ENCODE peak calls at places on chromosomes 3 and 15, in five cellular contexts. R is tibial nerve, F is MM.1S, O is Peyer's patch, W is H1. S is an unnamed sample.

GRCh38 chr3:125002414-125002811 is 53.4 kb downstream of the HEG1 start:
- DNase-seq in F (no peak), R (no peak), O (no peak), W (no peak), S (no peak)

GRCh38 chr3:2156244-2156847 is 57.7 kb downstream of the CNTN4 start:
- DNase-seq in W (peak), O (no peak), F (peak), R (no peak), S (no peak)

GRCh38 chr3:37814547-37814946 is 47.1 kb upstream of the CTDSPL start:
- DNase-seq in W (no peak), F (peak), R (no peak), O (no peak), S (no peak)

GRCh38 chr3:151426337-151426648 is 34.6 kb downstream of the IGSF10 start:
- DNase-seq in W (no peak), O (no peak), R (no peak), F (peak), S (no peak)

GRCh38 chr3:63679181-63679580 is 26.7 kb downstream of the SNTN start:
- DNase-seq in R (no peak), W (no peak), F (no peak), O (no peak), S (no peak)

GRCh38 chr15:73686781-73687256 is 2.6 kb downstream of the CD276 start:
- DNase-seq in F (no peak), R (no peak), W (no peak), O (peak), S (no peak)

GRCh38 chr3:146796078-146796477 is 190.9 kb upstream of the PLSCR5 start:
- DNase-seq in F (no peak), W (no peak), R (no peak), O (no peak), S (no peak)

GRCh38 chr3:49465269-49466034 is 4.6 kb upstream of the DAG1 start:
- DNase-seq in O (peak), R (no peak), W (no peak), F (no peak), S (no peak)

GRCh38 chr3:160224256-160224655 is 966 bp upstream of the C3orf80 start:
- DNase-seq in F (no peak), R (no peak), W (peak), O (no peak), S (no peak)

GRCh38 chr3:24373198-24373959 is 121.3 kb downstream of the THRB start:
- DNase-seq in F (no peak), W (no peak), O (no peak), R (no peak), S (peak)

GRCh38 chr3:124387008-124387407 is 343.2 kb upstream of the UMPS start:
- DNase-seq in O (no peak), R (no peak), F (no peak), W (no peak), S (no peak)

GRCh38 chr3:122074621-122075265 is 19.6 kb downstream of the CD86 start:
- DNase-seq in R (no peak), O (peak), W (no peak), F (peak), S (no peak)

GRCh38 chr15:64857421-64857820 is 15.7 kb downstream of the PLEKHO2 start:
- DNase-seq in W (no peak), R (no peak), F (no peak), O (no peak), S (no peak)

DNA sequence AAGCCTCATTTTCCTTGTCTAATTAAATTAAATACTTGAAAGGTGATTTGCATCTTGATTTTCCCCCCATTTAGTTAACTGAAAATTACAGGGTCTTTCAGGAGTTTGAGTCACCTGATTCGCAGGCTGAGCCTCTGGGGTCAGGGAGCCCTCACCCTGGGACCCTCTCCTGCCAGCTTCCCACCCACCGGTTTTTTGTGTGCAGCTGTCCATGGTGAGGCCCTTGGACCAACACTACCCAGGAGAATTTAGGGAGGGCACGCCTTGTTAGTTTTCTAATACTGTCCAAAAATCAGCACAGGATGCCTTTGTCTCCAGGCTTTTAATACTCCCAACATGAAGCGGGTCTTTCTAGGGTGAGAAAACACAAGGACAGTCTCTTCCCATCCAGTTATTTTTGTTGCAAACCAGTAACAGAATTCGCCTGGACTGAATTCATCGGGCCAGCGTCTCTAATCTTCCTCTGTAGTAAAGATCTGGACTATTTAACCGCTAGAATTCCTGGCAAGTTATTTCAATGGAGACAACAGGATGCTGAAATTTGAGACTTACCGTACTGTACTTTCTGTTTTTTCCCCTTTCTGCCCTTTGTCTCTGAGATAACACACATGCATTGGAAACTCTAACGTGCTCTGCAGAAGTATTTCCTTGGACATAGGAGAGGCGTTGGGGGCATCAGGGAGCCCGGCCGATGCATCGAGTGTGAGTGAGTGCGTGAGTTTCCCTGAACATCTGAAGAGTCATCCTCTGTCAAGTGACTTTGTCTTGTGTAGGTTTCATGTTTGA is 61.4 kb downstream of the ASB7 start:
- DNase-seq in R (no peak), W (no peak), F (no peak), O (no peak), S (no peak)
- H3K27ac ChIP-seq in R (no peak), W (no peak), F (no peak), O (no peak), S (no peak)

GRCh38 chr3:194673761-194674160 is 1.8 kb upstream of the LSG1 start:
- DNase-seq in W (no peak), F (no peak), O (no peak), R (no peak), S (no peak)
- TF ChIP-seq CTCF in W (no peak), F (no peak), O (no peak), R (no peak), S (no peak)

DNA sequence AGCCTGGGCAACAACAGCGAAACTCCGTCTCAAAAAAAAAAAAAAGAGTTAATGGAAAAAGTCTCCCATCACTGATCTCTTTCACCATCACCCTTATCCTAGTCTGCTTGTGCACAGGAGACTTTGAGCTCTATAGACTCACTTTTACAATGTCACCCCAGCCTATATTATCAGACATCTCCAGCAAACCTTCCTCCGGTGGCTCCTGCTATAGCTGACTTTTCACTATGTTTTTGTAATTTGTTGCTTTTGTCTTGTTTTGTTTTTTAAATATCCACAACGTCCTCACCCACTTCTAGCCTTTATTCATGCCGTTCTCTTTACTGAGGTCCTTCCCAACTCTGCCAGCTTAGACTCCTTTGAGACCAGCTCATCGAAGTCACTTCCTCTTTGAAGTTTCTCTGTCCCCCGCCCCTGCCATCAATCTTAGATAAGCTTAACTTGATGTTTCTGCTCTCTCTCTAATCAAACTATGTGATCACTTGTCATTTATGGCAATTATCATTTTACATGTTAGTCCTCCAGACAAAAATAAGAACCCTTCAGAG is 82.7 kb upstream of the CHD2 start:
- DNase-seq in R (no peak), W (no peak), F (no peak), O (peak), S (no peak)
- H3K27ac ChIP-seq in R (no peak), W (no peak), F (peak), O (peak), S (no peak)

GRCh38 chr3:190666801-190667200 is 152.9 kb downstream of the IL1RAP start:
- DNase-seq in O (no peak), W (no peak), R (no peak), F (no peak), S (no peak)
- TF ChIP-seq CTCF in O (no peak), W (no peak), R (no peak), F (no peak), S (no peak)

DNA sequence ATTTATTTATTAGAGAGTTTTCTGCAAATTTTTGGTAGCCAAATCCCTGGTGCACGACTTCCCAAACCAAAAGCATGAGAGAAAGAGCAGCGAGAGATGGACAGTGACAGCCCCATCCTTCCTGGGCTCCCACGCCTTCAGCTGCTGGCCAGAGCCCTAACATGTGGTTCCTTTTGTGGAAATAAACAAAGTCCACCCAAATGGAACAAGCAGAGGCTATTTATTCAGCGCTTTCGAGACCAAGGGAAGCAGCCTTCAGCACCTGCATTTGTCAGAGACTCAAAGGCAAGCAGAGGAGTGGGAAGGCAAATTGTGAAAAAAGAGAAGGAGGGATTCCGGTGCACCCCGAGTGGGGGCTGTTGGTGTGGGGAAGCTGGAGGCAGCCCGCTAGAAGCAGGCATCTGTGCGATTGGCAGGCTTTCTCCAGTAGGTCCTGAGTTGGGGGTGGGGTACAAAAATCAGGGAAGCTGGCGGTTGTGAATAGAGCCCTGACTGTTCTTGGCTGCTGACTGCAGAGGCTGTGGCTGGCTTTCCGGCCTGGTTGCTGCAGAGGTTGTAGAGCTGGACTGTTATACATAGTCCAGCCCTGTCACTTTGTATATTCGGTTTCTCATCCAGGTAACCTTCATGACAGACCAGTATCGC is 427.2 kb downstream of the OCA2 start:
- DNase-seq in F (no peak), R (no peak), O (no peak), W (no peak), S (no peak)
- H3K27ac ChIP-seq in F (no peak), R (no peak), O (no peak), W (no peak), S (no peak)

S was measured in right lobe of liver.